ENCODE peak calls at places on chromosomes 5 and 9, in seven cellular contexts. M is ovary, F is HL-60, C is mesothelial cell of epicardium, W is fibroblast of lung, T is uterus, N is psoas muscle. A is an unnamed sample.

GRCh38 chr5:154577449-154577848 is 99.4 kb upstream of the HAND1 start:
- DNase-seq in M (no peak), F (no peak), C (no peak), W (no peak), T (no peak), N (no peak), A (no peak)

GRCh38 chr9:27451207-27451792 is 72.8 kb upstream of the IFNK start:
- DNase-seq in M (no peak), F (no peak), C (no peak), W (no peak), T (no peak), N (no peak), A (no peak)

GRCh38 chr5:42005561-42006153 is 80.6 kb downstream of the FBXO4 start:
- DNase-seq in M (no peak), F (no peak), C (no peak), W (peak), T (no peak), N (no peak), A (peak)

GRCh38 chr5:83764101-83764500 is 43.4 kb upstream of the HAPLN1 start:
- DNase-seq in M (no peak), F (no peak), C (no peak), W (peak), T (no peak), N (no peak), A (no peak)

GRCh38 chr9:2559212-2560152 is 62.1 kb upstream of the VLDLR start:
- DNase-seq in M (peak), F (no peak), C (no peak), W (peak), T (peak), N (peak), A (no peak)

GRCh38 chr5:172550096-172550765 is 90.8 kb upstream of the NEURL1B start:
- DNase-seq in M (peak), F (no peak), C (no peak), W (no peak), T (no peak), N (no peak), A (no peak)

GRCh38 chr9:127162567-127163365 is 40.3 kb upstream of the ANGPTL2 start:
- DNase-seq in M (peak), F (no peak), C (no peak), W (no peak), T (peak), N (no peak), A (no peak)

GRCh38 chr5:39906146-39906545 is 481.4 kb upstream of the DAB2 start:
- DNase-seq in M (no peak), F (no peak), C (no peak), W (peak), T (no peak), N (no peak), A (no peak)

GRCh38 chr5:120449501-120449900 is 14.6 kb upstream of the PRR16 start:
- DNase-seq in M (no peak), F (no peak), C (no peak), W (peak), T (no peak), N (no peak), A (no peak)

GRCh38 chr9:85610074-85610855 is 131.5 kb downstream of the AGTPBP1 start:
- DNase-seq in M (peak), F (peak), C (no peak), W (peak), T (no peak), N (no peak), A (peak)

GRCh38 chr5:171858303-171858702 is 72.7 kb downstream of the SMIM23 start:
- DNase-seq in M (no peak), F (no peak), C (no peak), W (no peak), T (no peak), N (no peak), A (no peak)

GRCh38 chr5:40477856-40478546 is 201.7 kb upstream of the PTGER4 start:
- DNase-seq in M (no peak), F (no peak), C (no peak), W (peak), T (no peak), N (no peak), A (no peak)

GRCh38 chr5:140345919-140346347 is 470 bp downstream of the HBEGF start:
- DNase-seq in M (peak), F (peak), C (no peak), W (peak), T (peak), N (peak), A (no peak)

GRCh38 chr5:148020247-148020646 is 43.5 kb upstream of the SPINK5 start:
- DNase-seq in M (no peak), F (no peak), C (no peak), W (no peak), T (no peak), N (no peak), A (no peak)

GRCh38 chr5:168286386-168286785 is 5.1 kb upstream of the WWC1 start:
- DNase-seq in M (no peak), F (no peak), C (no peak), W (no peak), T (no peak), N (no peak), A (no peak)

GRCh38 chr9:110835404-110835803 is 166.8 kb downstream of the MUSK start:
- DNase-seq in M (no peak), F (no peak), C (no peak), W (peak), T (no peak), N (no peak), A (no peak)

GRCh38 chr9:35726876-35727438 is 5.0 kb downstream of the TLN1 start:
- DNase-seq in M (no peak), F (peak), C (no peak), W (peak), T (peak), N (no peak), A (no peak)

GRCh38 chr5:142486581-142486980 is 161.8 kb upstream of the SPRY4 start:
- DNase-seq in M (no peak), F (no peak), C (no peak), W (peak), T (no peak), N (no peak), A (no peak)

GRCh38 chr5:178120661-178121357 is 7.5 kb downstream of the N4BP3 start:
- DNase-seq in M (peak), F (peak), C (peak), W (peak), T (peak), N (peak), A (peak)

GRCh38 chr9:115090486-115090885 is 27.5 kb downstream of the TNC start:
- DNase-seq in M (no peak), F (no peak), C (no peak), W (no peak), T (no peak), N (no peak), A (no peak)

GRCh38 chr9:112332674-112332976 is 794 bp downstream of the PTBP3 start:
- DNase-seq in M (no peak), F (no peak), C (no peak), W (no peak), T (no peak), N (no peak), A (no peak)

DNA sequence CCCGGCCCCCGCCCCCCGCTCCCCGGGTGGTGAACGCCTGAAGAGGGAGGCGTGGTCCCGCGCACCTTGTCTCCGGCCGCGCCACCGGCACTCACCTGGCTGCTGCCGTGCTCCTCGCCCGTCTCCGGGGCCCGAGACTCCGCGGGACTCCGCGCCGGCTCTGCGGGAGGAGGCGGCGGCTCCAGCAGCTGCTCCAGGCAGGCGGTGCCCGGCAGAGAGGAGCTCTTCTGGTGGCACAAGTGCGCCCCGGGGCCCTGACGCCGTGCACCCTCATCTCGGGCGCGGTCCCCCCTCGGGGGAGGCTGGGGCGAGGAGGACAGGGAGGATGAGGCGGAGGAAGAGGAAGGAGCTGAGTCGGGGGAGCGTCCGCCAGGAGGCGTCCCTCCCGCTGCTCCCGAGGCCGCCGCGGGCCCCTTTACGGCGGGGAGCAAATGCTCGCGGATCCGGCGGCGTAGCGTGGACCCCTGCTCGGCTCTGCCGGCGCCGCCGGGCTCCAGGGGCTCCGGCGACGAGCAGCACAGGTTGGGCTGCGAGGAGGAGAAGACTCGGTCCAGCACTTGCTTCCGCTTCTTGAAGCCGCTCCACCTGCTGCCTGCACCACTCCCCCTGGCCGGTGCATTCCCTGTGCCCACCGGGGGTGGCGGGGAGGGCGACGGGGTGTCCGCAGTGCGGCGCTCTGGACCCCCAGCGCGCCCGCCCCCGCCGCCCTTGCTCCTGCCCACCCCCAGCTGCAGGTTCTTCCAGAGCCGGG is 958 bp downstream of the MCTP1 start:
- DNase-seq in M (no peak), F (peak), C (peak), W (peak), T (no peak), N (no peak), A (peak)
- TF ChIP-seq CTCF in M (no peak), F (no peak), C (peak), W (peak), T (no peak), N (no peak), A (peak)

DNA sequence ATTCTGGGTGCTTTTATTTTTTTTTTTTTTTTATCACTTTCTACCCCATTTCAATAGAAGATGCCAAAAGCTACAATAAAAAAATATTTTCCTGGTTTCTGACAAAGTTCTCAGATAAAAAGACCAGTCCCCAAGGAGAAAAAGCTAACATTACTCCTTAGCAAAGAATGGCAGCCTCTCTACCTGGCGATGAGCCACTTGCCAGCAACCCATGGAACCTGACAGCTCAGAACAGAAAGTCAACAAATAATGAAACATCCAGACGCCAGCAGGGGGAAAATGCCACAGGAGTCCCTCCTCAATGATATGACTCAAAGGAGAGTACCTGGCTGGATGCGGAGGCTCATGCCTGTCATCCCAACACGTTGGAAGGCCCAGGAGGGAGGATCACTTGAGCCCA is 123.2 kb downstream of the MYO10 start:
- DNase-seq in M (peak), F (no peak), C (no peak), W (peak), T (no peak), N (no peak), A (no peak)
- TF ChIP-seq CTCF in M (no peak), F (no peak), C (no peak), W (no peak), T (no peak), N (no peak), A (no peak)

DNA sequence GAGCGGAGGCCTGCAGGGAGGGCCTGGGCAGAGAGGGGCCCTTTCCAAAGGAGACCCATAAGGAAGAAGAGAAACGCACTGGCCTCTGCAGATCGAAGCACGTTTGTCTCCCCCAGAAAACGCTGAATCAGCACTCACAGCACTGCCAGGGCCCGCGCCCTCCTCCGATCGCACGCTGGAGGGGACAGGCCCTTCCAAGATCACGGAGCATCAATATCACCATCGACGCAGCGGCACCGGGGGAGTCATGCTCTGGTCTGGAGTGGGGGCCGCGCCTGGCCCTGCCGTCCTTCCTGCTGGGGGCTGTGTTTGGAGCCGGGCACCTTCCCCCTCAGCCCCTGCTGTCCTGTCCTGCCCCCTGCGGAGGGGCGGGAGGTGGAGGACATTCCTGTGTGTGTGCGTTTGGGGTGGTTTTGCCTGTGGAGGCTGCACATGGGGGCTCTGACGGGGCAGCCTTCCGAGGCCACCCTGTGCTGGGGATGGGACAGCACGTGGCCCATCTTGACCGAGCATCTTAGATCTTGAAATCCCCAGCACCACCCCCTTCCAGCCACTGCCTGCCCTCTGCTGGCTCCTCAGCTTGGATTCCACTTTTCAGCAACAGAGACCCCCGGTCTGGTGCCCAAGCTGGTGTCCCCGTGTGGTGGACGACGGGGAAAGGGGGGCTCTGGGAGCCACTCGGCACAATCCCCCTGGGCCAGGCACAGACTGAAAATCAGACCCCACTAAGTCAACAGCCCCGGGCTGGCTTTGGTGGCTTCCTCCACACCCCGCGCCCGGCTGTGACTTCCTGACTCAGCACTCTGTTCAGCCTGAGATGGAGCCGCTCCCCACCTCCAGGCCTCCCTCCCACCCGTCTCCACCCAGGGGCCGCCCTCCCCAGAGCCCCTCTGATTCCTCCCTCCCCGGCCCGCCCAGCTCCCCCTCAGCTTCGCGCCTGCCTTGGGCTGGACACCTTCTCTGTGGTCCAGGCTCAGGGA is 8.3 kb downstream of the TMEM250 start:
- DNase-seq in M (no peak), F (no peak), C (no peak), W (peak), T (no peak), N (no peak), A (no peak)
- TF ChIP-seq CTCF in M (no peak), F (no peak), C (no peak), W (peak), T (no peak), N (no peak), A (peak)

GRCh38 chr9:34492051-34492450 is 30.7 kb downstream of the ENHO start:
- DNase-seq in M (no peak), F (no peak), C (no peak), W (no peak), T (no peak), N (no peak), A (no peak)
- TF ChIP-seq CTCF in M (no peak), F (no peak), C (no peak), W (no peak), T (no peak), N (no peak), A (no peak)

DNA sequence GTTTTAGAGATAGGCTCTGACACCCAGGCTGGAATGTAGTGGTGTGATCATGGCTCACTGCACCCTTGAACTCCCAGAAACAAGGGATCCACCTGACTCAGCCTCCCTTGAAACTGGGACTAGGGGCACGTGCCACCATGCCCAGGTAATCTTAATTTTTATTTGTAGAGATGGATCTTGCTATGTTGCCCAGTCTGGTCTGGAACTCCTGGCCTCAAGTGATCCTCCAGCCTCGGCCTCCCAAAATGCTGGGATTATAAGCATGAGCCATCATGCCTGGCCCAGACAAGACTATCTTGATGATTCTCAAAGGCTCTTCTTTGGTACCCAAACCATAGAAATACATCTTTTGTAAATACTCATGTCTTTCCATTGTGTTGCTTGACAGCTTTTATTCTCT is 10.8 kb downstream of the OSMR start:
- DNase-seq in M (no peak), F (no peak), C (no peak), W (no peak), T (no peak), N (no peak), A (no peak)
- TF ChIP-seq CTCF in M (no peak), F (no peak), C (no peak), W (no peak), T (no peak), N (no peak), A (no peak)

DNA sequence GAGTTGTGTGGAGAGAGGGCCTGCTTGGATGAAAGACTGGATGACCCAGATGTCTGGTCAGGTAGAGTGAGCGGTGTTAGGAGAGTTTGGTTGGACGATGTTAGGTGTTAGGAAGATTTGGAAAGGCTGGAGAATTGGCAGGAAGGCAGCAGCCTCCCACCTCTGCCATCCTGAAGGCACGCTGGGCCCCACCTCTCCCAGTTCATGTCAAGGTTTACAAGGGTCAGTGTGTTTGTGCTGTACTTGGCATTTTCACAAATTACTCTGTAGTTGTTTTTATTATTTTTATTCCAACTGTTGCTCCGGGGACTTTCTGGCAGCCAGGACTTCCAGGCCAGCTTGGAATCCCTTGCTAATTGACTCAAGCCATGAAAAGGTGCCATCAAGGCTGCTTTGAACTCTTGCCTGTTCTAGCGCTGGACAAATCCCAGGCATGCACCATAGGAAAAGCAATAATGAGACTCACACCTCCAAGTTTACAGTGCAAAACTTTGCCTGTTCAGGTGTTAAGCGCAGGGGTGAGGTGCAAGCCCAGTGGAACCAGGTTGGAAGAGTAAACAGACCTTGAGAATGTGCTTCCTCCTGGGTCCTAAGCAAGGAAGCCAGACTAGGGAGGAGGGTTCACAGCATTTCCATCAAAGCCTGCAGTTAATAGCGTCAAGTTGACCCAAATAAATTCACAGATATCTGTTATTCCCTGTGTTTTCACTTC is 41.7 kb upstream of the KLF9 start:
- DNase-seq in M (no peak), F (no peak), C (no peak), W (no peak), T (no peak), N (no peak), A (no peak)
- TF ChIP-seq CTCF in M (no peak), F (no peak), C (no peak), W (no peak), T (no peak), N (no peak), A (no peak)